ENCODE peak calls at places on chromosomes 2 and 18, in four cellular contexts. I is NCI-H2171; J is A172; M is activated effector memory CD4-positive, alpha-beta T cell treated with anti-CD3 and anti-CD28 coated beads, Interleukin-2, amount 50 U/mL, for 16 hours. T is an unnamed sample.

GRCh38 chr2:129690049-129690448 is 289.4 kb upstream of the RAB6C start:
- DNase-seq in M (no peak), I (no peak), J (no peak), T (no peak)

GRCh38 chr2:215565897-215566296 is 130.0 kb upstream of the FN1 start:
- DNase-seq in I (no peak), J (no peak), M (no peak), T (no peak)

GRCh38 chr2:48107326-48107925 is 201.1 kb upstream of the FBXO11 start:
- DNase-seq in J (peak), I (no peak), M (no peak), T (no peak)

GRCh38 chr2:127945281-127945680 is 59.5 kb upstream of the AMMECR1L start:
- DNase-seq in J (no peak), M (no peak), I (no peak), T (no peak)

GRCh38 chr2:104658840-104659591 is 194.9 kb upstream of the POU3F3 start:
- DNase-seq in J (no peak), I (no peak), M (no peak), T (no peak)

GRCh38 chr2:48114256-48114655 is 208.0 kb upstream of the FBXO11 start:
- DNase-seq in I (no peak), M (peak), J (peak), T (peak)

GRCh38 chr2:30239308-30240161 is 8.2 kb downstream of the LBH start:
- DNase-seq in J (peak), M (peak), I (peak), T (peak)

GRCh38 chr18:21479721-21480120 is 120.8 kb downstream of the ESCO1 start:
- DNase-seq in I (no peak), M (no peak), J (no peak), T (no peak)

GRCh38 chr2:197191177-197191947 is 119.2 kb downstream of the ANKRD44 start:
- DNase-seq in I (no peak), J (peak), M (no peak), T (peak)

GRCh38 chr18:22999647-23000046 is 66.5 kb downstream of the RBBP8 start:
- DNase-seq in J (no peak), I (no peak), M (no peak), T (no peak)

GRCh38 chr2:118801154-118801553 is 46.3 kb downstream of the EN1 start:
- DNase-seq in M (no peak), J (no peak), I (no peak), T (no peak)

GRCh38 chr2:1625281-1626001 is 118.9 kb downstream of the PXDN start:
- DNase-seq in I (no peak), M (no peak), J (peak), T (no peak)

GRCh38 chr18:49249523-49249922 is 210.9 kb downstream of the DYM start:
- DNase-seq in I (no peak), J (peak), M (no peak), T (no peak)

GRCh38 chr18:35999925-36000324 is 27.4 kb downstream of the RMP24 start:
- DNase-seq in J (no peak), M (no peak), I (no peak), T (no peak)

GRCh38 chr2:199684168-199684567 is 166.8 kb downstream of the FTCDNL1 start:
- DNase-seq in I (no peak), J (no peak), M (no peak), T (no peak)

GRCh38 chr2:126885701-126886121 is 13.0 kb upstream of the TEX51 start:
- DNase-seq in J (no peak), I (no peak), M (no peak), T (no peak)

GRCh38 chr2:105822186-105822585 is 77.5 kb downstream of the NCK2 start:
- DNase-seq in I (peak), M (peak), J (no peak), T (no peak)

GRCh38 chr18:49412673-49413072 is 47.8 kb downstream of the DYM start:
- DNase-seq in I (no peak), M (no peak), J (no peak), T (no peak)

GRCh38 chr18:79246309-79247108 is 149.2 kb upstream of the NFATC1 start:
- DNase-seq in M (peak), J (peak), I (peak), T (peak)

GRCh38 chr2:177432703-177433102 is 40.1 kb downstream of the AGPS start:
- DNase-seq in J (no peak), M (no peak), I (no peak), T (no peak)

GRCh38 chr18:9494778-9495302 is 19.5 kb downstream of the RALBP1 start:
- DNase-seq in M (no peak), J (peak), I (no peak), T (no peak)

GRCh38 chr2:66862871-66863650 is 428.1 kb downstream of the MEIS1 start:
- DNase-seq in J (peak), M (no peak), I (no peak), T (no peak)

GRCh38 chr18:12121175-12122095 is 27.8 kb downstream of the ANKRD62 start:
- DNase-seq in I (no peak), J (no peak), M (no peak), T (peak)

GRCh38 chr18:22422909-22423548 is 5.3 kb upstream of the CTAGE1 start:
- DNase-seq in J (peak), M (no peak), I (no peak), T (no peak)

GRCh38 chr2:230852113-230852512 is 12.6 kb upstream of the ITM2C start:
- DNase-seq in I (no peak), J (no peak), M (no peak), T (no peak)

GRCh38 chr18:37572736-37573135 is 7.1 kb upstream of the CELF4 start:
- DNase-seq in M (no peak), I (no peak), J (no peak), T (no peak)

GRCh38 chr18:26489881-26490280 is 58.5 kb downstream of the KCTD1 start:
- DNase-seq in I (no peak), J (no peak), M (no peak), T (no peak)

GRCh38 chr2:117058366-117058765 is 756.1 kb upstream of the DDX18 start:
- DNase-seq in J (no peak), I (no peak), M (no peak), T (peak)

GRCh38 chr2:11681722-11682589 is 12.0 kb upstream of the NTSR2 start:
- DNase-seq in M (peak), I (no peak), J (peak), T (peak)

GRCh38 chr2:233982421-233983121 is 65.4 kb downstream of the TRPM8 start:
- DNase-seq in I (no peak), J (peak), M (no peak), T (no peak)

GRCh38 chr2:113179446-113180045 is 5.8 kb downstream of the PSD4 start:
- DNase-seq in J (no peak), I (no peak), M (no peak), T (no peak)

GRCh38 chr18:54716586-54716985 is 111.7 kb upstream of the RAB27B start:
- DNase-seq in J (no peak), M (no peak), I (no peak), T (no peak)

GRCh38 chr2:73832905-73833304 is 4.1 kb downstream of the STAMBP start:
- DNase-seq in J (peak), M (no peak), I (peak), T (peak)

GRCh38 chr2:118852605-118853128 is 5.2 kb upstream of the EN1 start:
- DNase-seq in M (no peak), J (no peak), I (no peak), T (no peak)

GRCh38 chr2:45184606-45185005 is 175.4 kb upstream of the SIX2 start:
- DNase-seq in I (no peak), M (no peak), J (peak), T (no peak)

GRCh38 chr18:45588284-45588683 is 27.0 kb upstream of the SLC14A2 start:
- DNase-seq in J (peak), I (no peak), M (no peak), T (no peak)

GRCh38 chr18:79952996-79953559 is 1.6 kb upstream of the SLC66A2 start:
- DNase-seq in I (no peak), J (no peak), M (peak), T (no peak)

T was measured in Karpas-422.